ENCODE peak calls at places on chromosomes 1 and 21, in five cellular contexts. Z is neural progenitor cell, D is SK-N-SH, Y is fibroblast of lung, T is kidney. E is an unnamed sample.

GRCh38 chr1:30109853-30110252 is 613.5 kb downstream of the MATN1 start:
- DNase-seq in Z (no peak), D (peak), Y (peak), T (peak), E (no peak)

GRCh38 chr1:52348704-52349301 is 17.2 kb downstream of the CC2D1B start:
- DNase-seq in Z (peak), D (peak), Y (peak), T (no peak), E (peak)

GRCh38 chr1:85576642-85577420 is 3.7 kb upstream of the CCN1 start:
- DNase-seq in Z (peak), D (peak), Y (peak), T (peak), E (peak)

GRCh38 chr1:204206121-204206520 is 7.7 kb downstream of the GOLT1A start:
- DNase-seq in Z (no peak), D (no peak), Y (peak), T (no peak), E (peak)

GRCh38 chr1:22131875-22132486 is 10.9 kb downstream of the WNT4 start:
- DNase-seq in Z (peak), D (peak), Y (no peak), T (no peak), E (peak)

GRCh38 chr1:232211149-232211548 is 418.8 kb downstream of the SIPA1L2 start:
- DNase-seq in Z (peak), D (peak), Y (no peak), T (no peak), E (peak)

GRCh38 chr21:27157097-27157496 is 190.2 kb upstream of the ADAMTS5 start:
- DNase-seq in Z (no peak), D (no peak), Y (no peak), T (no peak), E (no peak)

GRCh38 chr1:179788259-179788658 is 45.2 kb downstream of the FAM163A start:
- DNase-seq in Z (peak), D (peak), Y (no peak), T (no peak), E (peak)

GRCh38 chr1:248818505-248819374 is 7.0 kb downstream of the SH3BP5L start:
- DNase-seq in Z (no peak), D (peak), Y (no peak), T (no peak), E (no peak)

GRCh38 chr1:183472488-183473285 is at the start of gene SMG7:
- DNase-seq in Z (peak), D (no peak), Y (peak), T (peak), E (no peak)

GRCh38 chr1:225811622-225812487 is 1.9 kb downstream of the EPHX1 start:
- DNase-seq in Z (peak), D (no peak), Y (no peak), T (no peak), E (peak)

GRCh38 chr1:173635116-173635515 is at the start of gene TEX50:
- DNase-seq in Z (no peak), D (no peak), Y (no peak), T (no peak), E (no peak)

GRCh38 chr1:173638043-173639021 is 3.2 kb downstream of the TEX50 start:
- DNase-seq in Z (no peak), D (no peak), Y (no peak), T (no peak), E (no peak)

GRCh38 chr1:173639102-173639501 is 4.0 kb downstream of the TEX50 start:
- DNase-seq in Z (no peak), D (no peak), Y (no peak), T (no peak), E (no peak)
- H3K4me3 ChIP-seq in Z (peak), D (no peak), Y (no peak), T (no peak), E (peak)

GRCh38 chr1:54865238-54866073 is 21.5 kb downstream of the DHCR24 start:
- DNase-seq in Z (no peak), D (no peak), Y (no peak), T (no peak), E (peak)
- H3K9ac ChIP-seq in Z (no peak), D (no peak), Y (no peak), T (peak), E (no peak)

GRCh38 chr1:151978910-151979309 is 14.7 kb downstream of the S100A10 start:
- DNase-seq in Z (no peak), D (no peak), Y (no peak), T (no peak), E (no peak)

GRCh38 chr1:151976015-151976343 is 17.7 kb downstream of the S100A10 start:
- DNase-seq in Z (no peak), D (no peak), Y (no peak), T (no peak), E (no peak)

GRCh38 chr1:151975311-151976014 is 18.2 kb downstream of the S100A10 start:
- DNase-seq in Z (no peak), D (no peak), Y (no peak), T (no peak), E (no peak)

GRCh38 chr1:151977662-151978230 is 15.9 kb downstream of the S100A10 start:
- DNase-seq in Z (no peak), D (no peak), Y (no peak), T (no peak), E (no peak)

DNA sequence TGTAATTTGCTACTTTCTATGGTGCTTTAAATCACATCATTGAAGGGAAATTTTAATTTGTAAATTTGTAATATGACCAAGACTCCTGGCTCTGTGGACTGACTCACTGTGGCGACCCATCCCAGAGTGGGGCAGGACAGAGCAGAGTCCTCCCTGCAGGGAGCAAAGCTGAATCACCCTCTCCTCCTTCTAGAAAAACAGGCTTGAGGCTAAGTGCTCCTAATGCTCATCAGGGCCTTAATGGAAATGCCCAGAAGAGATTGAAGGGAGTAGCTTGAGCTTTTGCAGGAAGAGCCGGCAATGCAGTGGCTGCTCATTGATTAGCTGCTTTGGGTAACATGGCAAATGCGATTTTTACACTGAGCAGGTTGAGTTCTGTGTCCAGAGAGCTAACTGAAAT is 16.8 kb downstream of the S100A10 start:
- DNase-seq in Z (no peak), D (no peak), Y (peak), T (no peak), E (no peak)
- TF ChIP-seq CTCF in Z (no peak), D (no peak), Y (no peak), T (no peak), E (no peak)

GRCh38 chr1:1169429-1170214 is 4.1 kb upstream of the TTLL10 start:
- DNase-seq in Z (no peak), D (no peak), Y (no peak), T (peak), E (peak)

GRCh38 chr1:1170215-1170890 is 3.3 kb upstream of the TTLL10 start:
- DNase-seq in Z (peak), D (no peak), Y (no peak), T (no peak), E (peak)

GRCh38 chr1:1173061-1173792 is 453 bp upstream of the TTLL10 start:
- DNase-seq in Z (peak), D (no peak), Y (no peak), T (peak), E (peak)

GRCh38 chr1:1170891-1171550 is 2.7 kb upstream of the TTLL10 start:
- DNase-seq in Z (peak), D (no peak), Y (no peak), T (peak), E (no peak)

DNA sequence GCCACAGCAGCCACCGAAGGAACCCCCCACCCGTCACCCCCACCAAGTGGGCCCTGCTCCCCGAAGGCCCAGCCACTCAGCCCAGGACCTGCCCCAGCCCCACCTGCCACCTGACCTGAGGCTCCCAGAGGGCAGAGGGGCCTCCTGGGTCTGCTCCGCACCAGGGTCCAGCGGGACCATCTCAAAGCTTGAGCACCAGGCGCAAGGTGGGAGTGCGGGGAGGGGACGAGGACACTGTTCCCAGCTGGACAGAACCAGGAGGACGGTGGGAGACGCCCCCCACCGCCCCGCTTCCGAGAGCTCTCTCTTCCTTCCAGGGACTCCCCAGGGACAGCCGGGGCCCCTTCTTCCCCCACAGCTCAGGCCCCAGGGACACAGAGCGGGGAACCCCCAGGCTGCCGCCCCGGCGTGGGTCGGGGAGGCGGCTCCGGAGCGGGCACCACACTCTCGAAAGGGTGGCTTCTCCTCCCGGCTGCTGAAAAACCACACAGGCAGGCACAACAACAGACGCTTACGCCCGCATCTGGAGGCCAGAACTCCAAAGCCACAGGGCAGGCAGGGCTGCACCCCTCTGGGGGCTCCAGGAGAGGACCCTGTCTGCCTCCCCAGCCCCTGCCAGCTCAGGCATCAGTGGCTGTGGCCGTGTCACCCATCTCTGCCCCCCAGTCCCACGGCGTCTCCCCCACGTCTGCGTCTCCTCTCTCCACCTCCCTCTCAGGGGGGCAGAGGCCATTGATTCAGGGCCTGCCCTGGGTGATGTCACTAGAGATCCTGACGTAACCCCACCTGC is 1.9 kb upstream of the TTLL10 start:
- DNase-seq in Z (peak), D (peak), Y (no peak), T (peak), E (peak)
- H3K4me3 ChIP-seq in Z (no peak), D (no peak), Y (no peak), T (no peak), E (no peak)

E was measured in endodermal cell.